ENCODE peak calls at places on chromosomes 4 and X, in five cellular contexts. Q is mucosa of descending colon, S is psoas muscle, P is fibroblast of pulmonary artery, L is sigmoid colon. X is an unnamed sample.
A peak's percentile ranks its signal among the peaks of the same experiment; 100 is the strongest.

GRCh38 chrX:65744965-65745364 is 77.5 kb downstream of the MSN start:
- DNase-seq in Q (no peak), S (no peak), P (peak; percentile 91), L (no peak), X (peak; percentile 78)

GRCh38 chr4:107838138-107838618 is 13.4 kb downstream of the SGMS2 start:
- DNase-seq in Q (no peak), S (no peak), P (peak; percentile 67), L (no peak), X (peak; percentile 61)

GRCh38 chrX:23372220-23372902 is 37.7 kb downstream of the PTCHD1 start:
- DNase-seq in Q (no peak), S (no peak), P (peak; percentile 46), L (no peak), X (no peak)

GRCh38 chrX:121958886-121959285 is 911.5 kb downstream of the GLUD2 start:
- DNase-seq in Q (no peak), S (no peak), P (peak; percentile 14), L (no peak), X (peak; percentile 46)

GRCh38 chrX:16267431-16267830 is 100.2 kb downstream of the MAGEB17 start:
- DNase-seq in Q (no peak), S (no peak), P (no peak), L (no peak), X (peak; percentile 7)

GRCh38 chrX:22340022-22340616 is 67.4 kb downstream of the CBLL2 start:
- DNase-seq in Q (no peak), S (no peak), P (no peak), L (no peak), X (peak; percentile 29)

GRCh38 chr4:38162240-38162784 is 202.1 kb downstream of the PTTG2 start:
- DNase-seq in Q (peak; percentile 49), S (no peak), P (peak; percentile 94), L (no peak), X (peak; percentile 61)

GRCh38 chr4:107719211-107719926 is 665 bp downstream of the PAPSS1 start:
- DNase-seq in Q (no peak), S (peak; percentile 16), P (peak; percentile 34), L (peak; percentile 70), X (peak; percentile 68)

GRCh38 chr4:107734120-107734519 is 14.1 kb upstream of the PAPSS1 start:
- DNase-seq in Q (no peak), S (no peak), P (no peak), L (no peak), X (peak; percentile 17)

GRCh38 chr4:114192854-114193253 is 213.4 kb upstream of the ARSJ start:
- DNase-seq in Q (no peak), S (no peak), P (no peak), L (no peak), X (no peak)

GRCh38 chrX:53116101-53116500 is 22.2 kb downstream of the KANTR start:
- DNase-seq in Q (no peak), S (no peak), P (peak; percentile 82), L (no peak), X (peak; percentile 0)

GRCh38 chr4:67522851-67523671 is 22.2 kb downstream of the CENPC start:
- DNase-seq in Q (no peak), S (no peak), P (peak; percentile 93), L (no peak), X (peak; percentile 37)

GRCh38 chrX:1323315-1323714 is 13.3 kb upstream of the IL3RA start:
- DNase-seq in Q (peak; percentile 61), S (peak; percentile 36), P (no peak), L (no peak), X (no peak)

GRCh38 chrX:17369294-17369693 is 5.7 kb upstream of the NHS start:
- DNase-seq in Q (no peak), S (no peak), P (no peak), L (no peak), X (peak; percentile 15)

GRCh38 chr4:123786955-123787354 is 390.4 kb downstream of the SPRY1 start:
- DNase-seq in Q (peak; percentile 23), S (peak; percentile 22), P (peak; percentile 59), L (peak; percentile 83), X (no peak)

GRCh38 chrX:101686574-101686973 is 26.9 kb upstream of the ARMCX2 start:
- DNase-seq in Q (no peak), S (no peak), P (no peak), L (no peak), X (no peak)

GRCh38 chr4:133775881-133776280 is 425.7 kb downstream of the PABPC4L start:
- DNase-seq in Q (no peak), S (no peak), P (peak; percentile 11), L (no peak), X (peak; percentile 85)

GRCh38 chrX:100994352-100995281 is 25.1 kb downstream of the ARL13A start:
- DNase-seq in Q (no peak), S (no peak), P (peak; percentile 45), L (no peak), X (peak; percentile 86)

GRCh38 chr4:6470502-6471302 is 1.7 kb downstream of the PPP2R2C start:
- DNase-seq in Q (no peak), S (peak; percentile 61), P (peak; percentile 36), L (peak; percentile 75), X (peak; percentile 35)

GRCh38 chr4:115332078-115332477 is 218.7 kb upstream of the NDST4 start:
- DNase-seq in Q (no peak), S (no peak), P (no peak), L (no peak), X (no peak)

GRCh38 chr4:41749650-41750049 is 1.1 kb upstream of the PHOX2B start:
- DNase-seq in Q (no peak), S (no peak), P (no peak), L (no peak), X (no peak)

GRCh38 chrX:103197721-103198306 is 17.1 kb upstream of the BEX4 start:
- DNase-seq in Q (no peak), S (no peak), P (peak; percentile 38), L (no peak), X (peak; percentile 26)

GRCh38 chr4:176393306-176394013 is 73.7 kb downstream of the SPCS3 start:
- DNase-seq in Q (no peak), S (no peak), P (no peak), L (no peak), X (no peak)

GRCh38 chr4:168584321-168584771 is 87.5 kb downstream of the PALLD start:
- DNase-seq in Q (no peak), S (no peak), P (no peak), L (no peak), X (peak; percentile 27)

GRCh38 chr4:75505630-75506029 is 8.6 kb downstream of the RCHY1 start:
- DNase-seq in Q (no peak), S (no peak), P (no peak), L (no peak), X (no peak)

GRCh38 chr4:77052352-77052751 is 23.4 kb downstream of the CCNI start:
- DNase-seq in Q (peak; percentile 67), S (no peak), P (peak; percentile 50), L (no peak), X (peak; percentile 65)

GRCh38 chr4:17597517-17597916 is 16.9 kb upstream of the MED28 start:
- DNase-seq in Q (peak; percentile 50), S (no peak), P (peak; percentile 21), L (no peak), X (peak; percentile 62)

GRCh38 chr4:60865238-60865637 is 334.9 kb upstream of the ADGRL3 start:
- DNase-seq in Q (no peak), S (no peak), P (peak; percentile 21), L (no peak), X (peak; percentile 17)

GRCh38 chr4:173910911-173911310 is 372.6 kb downstream of the FBXO8 start:
- DNase-seq in Q (no peak), S (no peak), P (no peak), L (no peak), X (no peak)

GRCh38 chr4:142095886-142096605 is 459.7 kb downstream of the IL15 start:
- DNase-seq in Q (no peak), S (no peak), P (peak; percentile 95), L (peak; percentile 75), X (peak; percentile 95)

GRCh38 chr4:147103403-147103946 is 157.8 kb upstream of the TTC29 start:
- DNase-seq in Q (no peak), S (peak; percentile 58), P (peak; percentile 96), L (peak; percentile 71), X (peak; percentile 94)

GRCh38 chr4:54837576-54838140 is 179.9 kb downstream of the KIT start:
- DNase-seq in Q (no peak), S (no peak), P (peak; percentile 16), L (no peak), X (peak; percentile 5)

GRCh38 chr4:8292388-8293107 is 23.0 kb downstream of the HTRA3 start:
- DNase-seq in Q (peak; percentile 7), S (no peak), P (no peak), L (peak; percentile 30), X (no peak)
- H3K4me3 ChIP-seq in Q (no peak overlapping the region), S (no peak overlapping the region), P (no peak overlapping the region), L (no peak overlapping the region), X (no peak overlapping the region)

GRCh38 chrX:76850851-76851250 is 423.3 kb downstream of the MAGEE1 start:
- DNase-seq in Q (no peak), S (no peak), P (no peak), L (no peak), X (no peak)
- TF ChIP-seq CTCF in Q (no peak), S (no peak), P (no peak), L (no peak), X (no peak)

DNA sequence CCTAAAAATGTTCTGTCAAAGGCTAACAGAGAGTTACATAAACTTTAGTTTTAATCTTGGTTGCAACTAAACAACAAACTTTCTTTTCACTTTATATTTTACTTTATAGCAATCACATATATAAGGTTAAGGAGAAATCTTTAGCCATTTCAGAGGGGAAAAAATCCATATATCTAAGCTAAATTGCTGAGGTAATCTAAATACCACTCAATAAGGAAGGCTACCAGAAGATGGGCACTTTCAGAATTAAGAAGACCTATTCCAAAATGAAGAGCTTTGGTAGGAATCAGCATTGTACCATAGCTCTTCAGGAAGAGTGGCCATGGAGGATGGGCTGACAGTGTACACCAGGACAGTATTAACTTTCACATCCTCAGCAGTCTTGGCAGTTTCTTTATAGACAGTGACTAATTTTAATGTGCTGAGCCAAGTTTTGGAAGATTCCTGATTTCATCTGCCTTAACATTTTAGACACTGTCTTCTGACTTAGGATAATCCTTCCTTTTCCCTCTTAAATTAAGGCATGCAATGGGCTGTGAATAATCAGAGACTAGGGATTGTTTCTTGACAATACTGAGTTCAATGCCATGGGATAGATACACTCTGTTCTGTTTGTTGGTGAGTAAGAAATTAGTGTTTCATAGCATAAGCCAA is 7.1 kb downstream of the FAT4 start:
- DNase-seq in Q (no peak), S (no peak), P (peak; percentile 53), L (no peak), X (peak; percentile 34)
- H3K4me3 ChIP-seq in Q (no peak overlapping the region), S (peak overlapping the region; percentile 49), P (peak overlapping the region; percentile 45), L (peak overlapping the region; percentile 87), X (no peak overlapping the region)

DNA sequence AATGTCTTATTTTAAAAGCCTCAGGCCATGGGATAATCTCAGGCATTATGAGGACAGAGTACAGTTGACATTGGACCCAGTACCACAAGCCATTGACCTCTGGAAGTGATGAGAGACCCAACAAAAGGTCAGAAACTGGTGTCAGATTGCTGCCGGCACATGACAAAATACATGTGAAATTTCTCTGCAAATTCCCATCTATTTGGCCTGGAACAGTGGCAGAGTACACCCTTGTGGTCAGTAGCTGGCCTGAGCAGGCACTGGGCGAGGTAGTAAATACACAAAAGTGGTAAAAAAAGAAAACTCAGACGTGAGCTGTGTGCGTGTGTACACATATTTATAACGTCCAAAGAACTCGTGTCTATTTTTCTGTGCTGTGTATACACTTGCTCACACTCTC is 155.5 kb downstream of the DHX15 start:
- DNase-seq in Q (no peak), S (no peak), P (no peak), L (no peak), X (no peak)
- TF ChIP-seq CTCF in Q (no peak), S (no peak), P (no peak), L (no peak), X (no peak)

GRCh38 chr4:22969314-22969896 is 276.7 kb downstream of the GBA3 start:
- DNase-seq in Q (no peak), S (no peak), P (peak; percentile 43), L (no peak), X (peak; percentile 35)
- H3K4me3 ChIP-seq in Q (no peak overlapping the region), S (no peak overlapping the region), P (no peak overlapping the region), L (no peak overlapping the region), X (no peak overlapping the region)

GRCh38 chr4:153159016-153159415 is 45.2 kb upstream of the TRIM2 start:
- DNase-seq in Q (no peak), S (no peak), P (no peak), L (no peak), X (no peak)
- TF ChIP-seq CTCF in Q (no peak), S (no peak), P (peak; percentile 16), L (no peak), X (peak; percentile 6)

X was measured in epithelial cell of esophagus.